ENCODE peak calls at places on chromosome 21, in five cellular contexts. Z is foreskin fibroblast, X is uterus, P is AG04449, S is GM12865. U is an unnamed sample.

GRCh38 chr21:39216290-39216689 is 33.0 kb upstream of the PSMG1 start:
- DNase-seq in Z (no peak), X (no peak), P (no peak), S (no peak), U (no peak)

GRCh38 chr21:31343680-31344480 is at the start of gene TIAM1:
- DNase-seq in Z (peak; percentile 59), X (no peak), P (peak; percentile 23), S (no peak), U (no peak)

GRCh38 chr21:16154961-16155360 is 425.2 kb downstream of the USP25 start:
- DNase-seq in Z (no peak), X (no peak), P (no peak), S (no peak), U (no peak)

GRCh38 chr21:14616303-14617039 is 70.4 kb upstream of the SAMSN1 start:
- DNase-seq in Z (no peak), X (no peak), P (no peak), S (no peak), U (no peak)

GRCh38 chr21:43767980-43768867 is 7.9 kb downstream of the CSTB start:
- DNase-seq in Z (peak; percentile 63), X (no peak), P (no peak), S (no peak), U (peak; percentile 93)

GRCh38 chr21:32413697-32414578 is 1.4 kb downstream of the EVA1C start:
- DNase-seq in Z (peak; percentile 29), X (peak; percentile 74), P (no peak), S (no peak), U (no peak)

GRCh38 chr21:38813554-38813953 is 7.8 kb downstream of the ETS2 start:
- DNase-seq in Z (no peak), X (no peak), P (no peak), S (no peak), U (no peak)

GRCh38 chr21:27306821-27307746 is 340.2 kb upstream of the ADAMTS5 start:
- DNase-seq in Z (no peak), X (no peak), P (no peak), S (no peak), U (no peak)

GRCh38 chr21:22201669-22202068 is 1203.5 kb downstream of the NCAM2 start:
- DNase-seq in Z (no peak), X (no peak), P (no peak), S (no peak), U (no peak)

GRCh38 chr21:42414928-42415769 is 11.4 kb downstream of the UBASH3A start:
- DNase-seq in Z (no peak), X (no peak), P (no peak), S (peak; percentile 94), U (no peak)

GRCh38 chr21:42974832-42975820 is 764 bp downstream of the PKNOX1 start:
- DNase-seq in Z (no peak), X (peak; percentile 61), P (no peak), S (peak; percentile 77), U (no peak)

GRCh38 chr21:36902793-36903192 is 63.7 kb downstream of the HLCS start:
- DNase-seq in Z (no peak), X (no peak), P (no peak), S (no peak), U (no peak)

GRCh38 chr21:42939581-42940413 is 14.4 kb upstream of the ERVH48-1 start:
- DNase-seq in Z (peak; percentile 94), X (peak; percentile 95), P (peak; percentile 82), S (no peak), U (peak; percentile 62)

GRCh38 chr21:46318464-46318845 is 5.2 kb downstream of the C21orf58 start:
- DNase-seq in Z (no peak), X (no peak), P (no peak), S (no peak), U (no peak)

GRCh38 chr21:46317710-46318463 is 5.8 kb downstream of the C21orf58 start:
- DNase-seq in Z (no peak), X (no peak), P (no peak), S (no peak), U (no peak)

GRCh38 chr21:46311568-46311967 is 12.1 kb downstream of the C21orf58 start:
- DNase-seq in Z (no peak), X (no peak), P (no peak), S (no peak), U (no peak)

GRCh38 chr21:46316708-46317324 is 6.9 kb downstream of the C21orf58 start:
- DNase-seq in Z (no peak), X (no peak), P (no peak), S (no peak), U (no peak)

GRCh38 chr21:46314441-46315020 is 9.1 kb downstream of the C21orf58 start:
- DNase-seq in Z (no peak), X (no peak), P (no peak), S (no peak), U (no peak)
- TF ChIP-seq CTCF in Z (no peak), X (no peak), P (no peak), S (no peak), U (no peak)

GRCh38 chr21:41350436-41351155 is 11.2 kb upstream of the MX2 start:
- DNase-seq in Z (no peak), X (no peak), P (no peak), S (no peak), U (no peak)

GRCh38 chr21:41346758-41347157 is 15.1 kb upstream of the MX2 start:
- DNase-seq in Z (no peak), X (no peak), P (no peak), S (no peak), U (no peak)

GRCh38 chr21:41345934-41346685 is 15.7 kb upstream of the MX2 start:
- DNase-seq in Z (no peak), X (no peak), P (no peak), S (no peak), U (no peak)

GRCh38 chr21:41349607-41350390 is 12.0 kb upstream of the MX2 start:
- DNase-seq in Z (no peak), X (no peak), P (no peak), S (no peak), U (no peak)

DNA sequence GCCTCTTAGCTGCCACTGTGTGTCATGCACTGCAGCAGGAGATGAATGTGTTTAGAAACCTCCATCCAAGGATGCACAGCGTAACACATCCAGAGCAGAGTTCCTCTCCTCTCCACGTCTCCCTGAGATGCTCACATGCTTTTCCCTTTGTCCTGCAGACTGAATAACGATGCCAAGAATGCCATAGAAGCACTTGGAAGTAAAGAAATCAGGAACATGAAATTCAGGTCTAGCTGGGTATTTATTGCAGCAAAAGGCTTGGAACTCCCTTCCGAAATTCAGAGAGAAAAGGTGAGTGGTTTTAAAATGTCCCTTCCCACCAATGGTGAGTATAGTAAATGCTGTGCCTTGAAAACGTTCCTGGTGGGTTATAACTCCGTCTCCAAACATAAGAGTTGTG is 13.4 kb upstream of the MX2 start:
- DNase-seq in Z (no peak), X (no peak), P (no peak), S (no peak), U (no peak)
- H3K4me3 ChIP-seq in Z (no peak overlapping the region), X (no peak overlapping the region), P (no peak overlapping the region), S (no peak overlapping the region), U (no peak overlapping the region)

GRCh38 chr21:35696644-35697043 is 363.7 kb downstream of the SETD4 start:
- DNase-seq in Z (no peak), X (no peak), P (no peak), S (no peak), U (no peak)
- TF ChIP-seq CTCF in Z (no peak), X (no peak), P (no peak), S (no peak), U (peak; percentile 23)

GRCh38 chr21:28627691-28628090 is 365.0 kb downstream of the LTN1 start:
- DNase-seq in Z (no peak), X (no peak), P (no peak), S (no peak), U (no peak)
- H3K4me3 ChIP-seq in Z (no peak overlapping the region), X (no peak overlapping the region), P (no peak overlapping the region), S (no peak overlapping the region), U (no peak overlapping the region)

DNA sequence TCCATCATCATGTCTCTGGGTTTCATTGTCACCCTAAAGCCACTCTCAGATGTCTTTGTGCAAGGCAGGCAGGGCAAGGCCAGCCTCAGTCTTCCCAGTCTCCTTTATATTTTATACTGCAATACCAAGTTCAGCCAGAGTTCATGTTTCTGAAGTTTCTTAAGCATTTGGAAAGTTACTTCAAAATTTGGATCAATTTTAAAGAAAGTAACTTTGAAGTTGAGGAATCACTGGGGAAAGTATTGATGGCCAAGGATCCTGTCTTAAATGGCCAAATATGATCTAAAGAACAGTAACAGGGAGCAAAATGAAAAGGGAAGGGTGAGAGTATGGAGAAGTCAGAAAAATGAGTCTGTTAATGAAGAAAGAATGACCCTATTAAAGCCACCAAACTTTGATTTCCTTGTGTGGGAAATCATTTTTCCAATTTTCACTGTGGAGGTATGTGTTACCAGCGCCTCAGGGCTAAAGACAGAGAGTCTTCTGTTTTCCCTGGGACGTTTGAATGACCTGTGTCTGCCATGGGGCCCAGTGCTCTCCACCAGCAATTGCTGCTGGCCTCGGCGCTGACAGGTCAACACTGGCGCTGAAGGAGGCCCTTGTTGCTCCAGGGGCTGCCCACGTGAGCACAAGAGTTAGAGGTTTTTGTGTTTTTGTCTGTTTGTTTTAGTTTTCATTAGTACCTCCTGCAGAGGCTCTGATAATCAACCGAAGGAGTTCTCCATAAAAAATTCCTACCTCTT is 93.9 kb downstream of the ATP5PO start:
- DNase-seq in Z (no peak), X (no peak), P (no peak), S (no peak), U (no peak)
- TF ChIP-seq CTCF in Z (no peak), X (no peak), P (no peak), S (no peak), U (no peak)

GRCh38 chr21:46039891-46040660 is 57.8 kb upstream of the COL6A2 start:
- DNase-seq in Z (no peak), X (no peak), P (no peak), S (no peak), U (no peak)

GRCh38 chr21:46038871-46039397 is 57.4 kb downstream of the COL6A1 start:
- DNase-seq in Z (no peak), X (peak; percentile 78), P (no peak), S (no peak), U (no peak)

GRCh38 chr21:46036696-46037337 is 55.2 kb downstream of the COL6A1 start:
- DNase-seq in Z (no peak), X (no peak), P (no peak), S (no peak), U (no peak)

GRCh38 chr21:46037338-46038325 is 56.1 kb downstream of the COL6A1 start:
- DNase-seq in Z (no peak), X (no peak), P (no peak), S (no peak), U (no peak)

GRCh38 chr21:46038341-46038829 is 56.8 kb downstream of the COL6A1 start:
- DNase-seq in Z (no peak), X (no peak), P (no peak), S (no peak), U (no peak)
- H3K4me3 ChIP-seq in Z (no peak overlapping the region), X (no peak overlapping the region), P (no peak overlapping the region), S (no peak overlapping the region), U (no peak overlapping the region)

GRCh38 chr21:45109831-45110492 is 35.6 kb downstream of the ADARB1 start:
- DNase-seq in Z (no peak), X (no peak), P (no peak), S (peak; percentile 92), U (no peak)
- TF ChIP-seq CTCF in Z (no peak), X (no peak), P (no peak), S (no peak), U (no peak)